ENCODE peak calls at places on chromosomes 2 and 18, in eight cellular contexts. One of them, this sample, is unnamed. For H3K4me1 and H3K27me3, the result is how much of the 10 kb centered on the place peaks cover.

GRCh38 chr2:224241812-224242211 is 160.1 kb downstream of the FAM124B start:
- DNase-seq in SK-N-SH: no peak
- DNase-seq in right lobe of liver: no peak
- DNase-seq in transverse colon: no peak
- DNase-seq in thyroid gland: no peak
- DNase-seq in right cardiac atrium: no peak
- DNase-seq in thoracic aorta: no peak
- DNase-seq in Karpas-422: no peak
- DNase-seq in this sample: no peak

GRCh38 chr2:210503622-210504300 is 27.2 kb upstream of the LANCL1 start:
- DNase-seq in SK-N-SH: no peak
- DNase-seq in right lobe of liver: no peak
- DNase-seq in transverse colon: no peak
- DNase-seq in thyroid gland: no peak
- DNase-seq in right cardiac atrium: no peak
- DNase-seq in thoracic aorta: no peak
- DNase-seq in Karpas-422: no peak
- DNase-seq in this sample: no peak

GRCh38 chr2:105397025-105397722 is 1.7 kb downstream of the FHL2 start:
- DNase-seq in SK-N-SH: no peak
- DNase-seq in right lobe of liver: no peak
- DNase-seq in transverse colon: peak
- DNase-seq in thyroid gland: no peak
- DNase-seq in right cardiac atrium: no peak
- DNase-seq in thoracic aorta: no peak
- DNase-seq in Karpas-422: no peak
- DNase-seq in this sample: no peak

GRCh38 chr18:2293109-2293839 is 278.0 kb downstream of the METTL4 start:
- DNase-seq in SK-N-SH: no peak
- DNase-seq in right lobe of liver: no peak
- DNase-seq in transverse colon: no peak
- DNase-seq in thyroid gland: no peak
- DNase-seq in right cardiac atrium: no peak
- DNase-seq in thoracic aorta: no peak
- DNase-seq in Karpas-422: peak
- DNase-seq in this sample: no peak

GRCh38 chr2:172864182-172864581 is 128.5 kb downstream of the RAPGEF4 start:
- DNase-seq in SK-N-SH: no peak
- DNase-seq in right lobe of liver: peak
- DNase-seq in transverse colon: peak
- DNase-seq in thyroid gland: peak
- DNase-seq in right cardiac atrium: peak
- DNase-seq in thoracic aorta: no peak
- DNase-seq in Karpas-422: peak
- DNase-seq in this sample: no peak

GRCh38 chr2:8540552-8541055 is 141.3 kb upstream of the ID2 start:
- DNase-seq in SK-N-SH: no peak
- DNase-seq in right lobe of liver: no peak
- DNase-seq in transverse colon: no peak
- DNase-seq in thyroid gland: no peak
- DNase-seq in right cardiac atrium: no peak
- DNase-seq in thoracic aorta: no peak
- DNase-seq in Karpas-422: no peak
- DNase-seq in this sample: no peak

GRCh38 chr2:174662859-174663258 is 65.3 kb upstream of the WIPF1 start:
- DNase-seq in SK-N-SH: no peak
- DNase-seq in right lobe of liver: no peak
- DNase-seq in transverse colon: no peak
- DNase-seq in thyroid gland: no peak
- DNase-seq in right cardiac atrium: no peak
- DNase-seq in thoracic aorta: no peak
- DNase-seq in Karpas-422: no peak
- DNase-seq in this sample: no peak

GRCh38 chr2:216236486-216236885 is 127.3 kb downstream of the XRCC5 start:
- DNase-seq in SK-N-SH: no peak
- DNase-seq in right lobe of liver: no peak
- DNase-seq in transverse colon: no peak
- DNase-seq in thyroid gland: peak
- DNase-seq in right cardiac atrium: no peak
- DNase-seq in thoracic aorta: no peak
- DNase-seq in Karpas-422: no peak
- DNase-seq in this sample: no peak

GRCh38 chr2:237478095-237478494 is 9.0 kb upstream of the MLPH start:
- DNase-seq in SK-N-SH: no peak
- DNase-seq in right lobe of liver: no peak
- DNase-seq in transverse colon: no peak
- DNase-seq in thyroid gland: no peak
- DNase-seq in right cardiac atrium: no peak
- DNase-seq in thoracic aorta: no peak
- DNase-seq in Karpas-422: no peak
- DNase-seq in this sample: no peak

GRCh38 chr2:60553496-60553991 is at the start of gene BCL11A:
- DNase-seq in SK-N-SH: peak
- DNase-seq in right lobe of liver: peak
- DNase-seq in transverse colon: peak
- DNase-seq in thyroid gland: peak
- DNase-seq in right cardiac atrium: peak
- DNase-seq in thoracic aorta: no peak
- DNase-seq in Karpas-422: peak
- DNase-seq in this sample: peak

GRCh38 chr2:225122007-225122406 is 79.7 kb upstream of the DOCK10 start:
- DNase-seq in SK-N-SH: no peak
- DNase-seq in right lobe of liver: no peak
- DNase-seq in transverse colon: no peak
- DNase-seq in thyroid gland: no peak
- DNase-seq in right cardiac atrium: no peak
- DNase-seq in thoracic aorta: no peak
- DNase-seq in Karpas-422: peak
- DNase-seq in this sample: no peak

GRCh38 chr2:60468390-60469085 is 84.9 kb downstream of the BCL11A start:
- DNase-seq in SK-N-SH: no peak
- DNase-seq in right lobe of liver: no peak
- DNase-seq in transverse colon: no peak
- DNase-seq in thyroid gland: no peak
- DNase-seq in right cardiac atrium: no peak
- DNase-seq in thoracic aorta: no peak
- DNase-seq in Karpas-422: no peak
- DNase-seq in this sample: no peak

GRCh38 chr2:191347881-191348280 is 102.7 kb downstream of the MYO1B start:
- DNase-seq in SK-N-SH: no peak
- DNase-seq in right lobe of liver: no peak
- DNase-seq in transverse colon: no peak
- DNase-seq in thyroid gland: no peak
- DNase-seq in right cardiac atrium: no peak
- DNase-seq in thoracic aorta: no peak
- DNase-seq in Karpas-422: no peak
- DNase-seq in this sample: no peak

GRCh38 chr2:98852903-98853302 is 83.1 kb downstream of the CRACDL start:
- DNase-seq in SK-N-SH: no peak
- DNase-seq in right lobe of liver: no peak
- DNase-seq in transverse colon: no peak
- DNase-seq in thyroid gland: no peak
- DNase-seq in right cardiac atrium: no peak
- DNase-seq in thoracic aorta: no peak
- DNase-seq in Karpas-422: no peak
- DNase-seq in this sample: no peak

GRCh38 chr2:15912203-15912602 is 28.1 kb upstream of the MYCN start:
- DNase-seq in SK-N-SH: no peak
- DNase-seq in right lobe of liver: peak
- DNase-seq in transverse colon: peak
- DNase-seq in thyroid gland: peak
- DNase-seq in right cardiac atrium: peak
- DNase-seq in thoracic aorta: no peak
- DNase-seq in Karpas-422: no peak
- DNase-seq in this sample: no peak

GRCh38 chr2:26485725-26486418 is 7.9 kb upstream of the OTOF start:
- DNase-seq in SK-N-SH: no peak
- DNase-seq in right lobe of liver: no peak
- DNase-seq in transverse colon: no peak
- DNase-seq in thyroid gland: no peak
- DNase-seq in right cardiac atrium: no peak
- DNase-seq in thoracic aorta: no peak
- DNase-seq in Karpas-422: no peak
- DNase-seq in this sample: no peak

GRCh38 chr2:41498791-41499190 is 549.0 kb upstream of the PKDCC start:
- DNase-seq in SK-N-SH: no peak
- DNase-seq in right lobe of liver: no peak
- DNase-seq in transverse colon: no peak
- DNase-seq in thyroid gland: no peak
- DNase-seq in right cardiac atrium: peak
- DNase-seq in thoracic aorta: no peak
- DNase-seq in Karpas-422: no peak
- DNase-seq in this sample: no peak

GRCh38 chr2:222872551-222872950 is 11.7 kb downstream of the ACSL3 start:
- DNase-seq in SK-N-SH: no peak
- DNase-seq in right lobe of liver: no peak
- DNase-seq in transverse colon: no peak
- DNase-seq in thyroid gland: no peak
- DNase-seq in right cardiac atrium: no peak
- DNase-seq in thoracic aorta: no peak
- DNase-seq in Karpas-422: no peak
- DNase-seq in this sample: no peak

GRCh38 chr2:59458862-59459261 is 1094.6 kb downstream of the BCL11A start:
- DNase-seq in SK-N-SH: no peak
- DNase-seq in right lobe of liver: no peak
- DNase-seq in transverse colon: no peak
- DNase-seq in thyroid gland: no peak
- DNase-seq in right cardiac atrium: no peak
- DNase-seq in thoracic aorta: no peak
- DNase-seq in Karpas-422: no peak
- DNase-seq in this sample: no peak

GRCh38 chr18:32469691-32470131 is 971 bp downstream of the GAREM1 start:
- DNase-seq in SK-N-SH: no peak
- DNase-seq in right lobe of liver: no peak
- DNase-seq in transverse colon: no peak
- DNase-seq in thyroid gland: no peak
- DNase-seq in right cardiac atrium: no peak
- DNase-seq in thoracic aorta: no peak
- DNase-seq in Karpas-422: no peak
- DNase-seq in this sample: no peak

GRCh38 chr18:63508634-63509033 is 31.9 kb downstream of the SERPINB5 start:
- DNase-seq in SK-N-SH: no peak
- DNase-seq in right lobe of liver: no peak
- DNase-seq in transverse colon: no peak
- DNase-seq in thyroid gland: no peak
- DNase-seq in right cardiac atrium: no peak
- DNase-seq in thoracic aorta: no peak
- DNase-seq in Karpas-422: no peak
- DNase-seq in this sample: no peak

GRCh38 chr2:219402665-219403515 is 15.2 kb upstream of the DNPEP start:
- DNase-seq in SK-N-SH: peak
- DNase-seq in right lobe of liver: peak
- DNase-seq in transverse colon: peak
- DNase-seq in thyroid gland: peak
- DNase-seq in right cardiac atrium: peak
- DNase-seq in thoracic aorta: peak
- DNase-seq in Karpas-422: peak
- DNase-seq in this sample: peak

GRCh38 chr2:239961662-239962220 is 63.4 kb downstream of the NDUFA10 start:
- DNase-seq in SK-N-SH: no peak
- DNase-seq in right lobe of liver: no peak
- DNase-seq in transverse colon: no peak
- DNase-seq in thyroid gland: no peak
- DNase-seq in right cardiac atrium: no peak
- DNase-seq in thoracic aorta: no peak
- DNase-seq in Karpas-422: no peak
- DNase-seq in this sample: no peak

GRCh38 chr2:95026471-95027368 is 1.2 kb downstream of the MAL start:
- DNase-seq in SK-N-SH: no peak
- DNase-seq in right lobe of liver: no peak
- DNase-seq in transverse colon: no peak
- DNase-seq in thyroid gland: peak
- DNase-seq in right cardiac atrium: peak
- DNase-seq in thoracic aorta: no peak
- DNase-seq in Karpas-422: no peak
- DNase-seq in this sample: no peak

DNA sequence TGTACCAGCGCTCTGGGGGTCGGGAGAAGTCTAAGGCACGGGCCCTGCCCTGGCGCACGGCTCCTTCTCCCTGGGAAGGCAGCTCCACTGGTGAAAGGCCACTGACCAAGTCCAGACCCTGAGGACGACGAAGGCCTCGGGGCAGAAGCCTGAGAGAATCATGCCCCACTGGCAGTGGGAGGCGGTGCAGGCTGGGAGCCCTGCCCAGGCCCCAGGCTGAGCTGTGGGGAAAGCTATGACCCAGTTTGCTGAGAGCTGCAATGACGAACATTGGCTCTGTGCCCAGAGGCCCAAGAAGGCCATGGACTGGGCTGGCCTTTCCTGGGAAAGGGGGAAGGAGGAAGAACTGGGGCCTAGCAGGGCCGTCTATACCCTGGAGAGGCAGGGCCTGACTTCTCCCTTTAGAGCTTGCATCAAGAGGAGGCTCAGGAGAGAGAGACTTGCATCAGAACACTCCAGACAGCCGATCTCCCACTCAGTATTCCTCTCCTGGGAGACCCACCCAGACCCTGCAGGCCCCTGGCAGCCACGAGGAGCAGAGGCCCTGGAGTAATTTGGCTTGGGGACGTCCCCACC is 32.9 kb downstream of the HS1BP3 start:
- DNase-seq in SK-N-SH: peak
- DNase-seq in right lobe of liver: peak
- DNase-seq in transverse colon: peak
- DNase-seq in thyroid gland: peak
- DNase-seq in right cardiac atrium: peak
- DNase-seq in thoracic aorta: peak
- DNase-seq in Karpas-422: no peak
- DNase-seq in this sample: peak
- H3K4me1 ChIP-seq in SK-N-SH: under half
- H3K4me1 ChIP-seq in right lobe of liver: under half
- H3K4me1 ChIP-seq in transverse colon: half or more
- H3K4me1 ChIP-seq in thyroid gland: half or more
- H3K4me1 ChIP-seq in right cardiac atrium: half or more
- H3K4me1 ChIP-seq in thoracic aorta: half or more
- H3K4me1 ChIP-seq in Karpas-422: under half
- H3K4me1 ChIP-seq in this sample: half or more

GRCh38 chr2:128155970-128156369 is 65.0 kb downstream of the UGGT1 start:
- DNase-seq in SK-N-SH: no peak
- DNase-seq in right lobe of liver: no peak
- DNase-seq in transverse colon: no peak
- DNase-seq in thyroid gland: no peak
- DNase-seq in right cardiac atrium: no peak
- DNase-seq in thoracic aorta: no peak
- DNase-seq in Karpas-422: peak
- DNase-seq in this sample: no peak
- H3K4me3 ChIP-seq in SK-N-SH: no peak
- H3K4me3 ChIP-seq in right lobe of liver: no peak
- H3K4me3 ChIP-seq in transverse colon: no peak
- H3K4me3 ChIP-seq in thyroid gland: no peak
- H3K4me3 ChIP-seq in right cardiac atrium: no peak
- H3K4me3 ChIP-seq in thoracic aorta: no peak
- H3K4me3 ChIP-seq in Karpas-422: peak
- H3K4me3 ChIP-seq in this sample: no peak

GRCh38 chr2:111919362-111919761 is 21.0 kb downstream of the MERTK start:
- DNase-seq in SK-N-SH: no peak
- DNase-seq in right lobe of liver: no peak
- DNase-seq in transverse colon: no peak
- DNase-seq in thyroid gland: no peak
- DNase-seq in right cardiac atrium: no peak
- DNase-seq in thoracic aorta: no peak
- DNase-seq in Karpas-422: no peak
- DNase-seq in this sample: no peak
- H3K27me3 ChIP-seq in SK-N-SH: under half
- H3K27me3 ChIP-seq in right lobe of liver: under half
- H3K27me3 ChIP-seq in transverse colon: under half
- H3K27me3 ChIP-seq in thyroid gland: under half
- H3K27me3 ChIP-seq in right cardiac atrium: under half
- H3K27me3 ChIP-seq in thoracic aorta: under half
- H3K27me3 ChIP-seq in Karpas-422: under half
- H3K27me3 ChIP-seq in this sample: under half

GRCh38 chr18:31243740-31244512 is 74.0 kb upstream of the DSG1 start:
- DNase-seq in SK-N-SH: no peak
- DNase-seq in right lobe of liver: no peak
- DNase-seq in transverse colon: no peak
- DNase-seq in thyroid gland: no peak
- DNase-seq in right cardiac atrium: no peak
- DNase-seq in thoracic aorta: no peak
- DNase-seq in Karpas-422: peak
- DNase-seq in this sample: no peak
- H3K4me1 ChIP-seq in SK-N-SH: under half
- H3K4me1 ChIP-seq in right lobe of liver: under half
- H3K4me1 ChIP-seq in transverse colon: under half
- H3K4me1 ChIP-seq in thyroid gland: under half
- H3K4me1 ChIP-seq in right cardiac atrium: under half
- H3K4me1 ChIP-seq in thoracic aorta: under half
- H3K4me1 ChIP-seq in Karpas-422: half or more
- H3K4me1 ChIP-seq in this sample: under half

This sample was measured in left lung.